ENCODE peak calls at places on chromosomes 13 and 19, in five cellular contexts. O is right cardiac atrium; E is uterus; N is CD8-positive, alpha-beta T cell; P is upper lobe of right lung. K is an unnamed sample.
A peak's percentile ranks its signal among the peaks of the same experiment; 100 is the strongest.

GRCh38 chr19:21221653-21222052 is 79.8 kb downstream of the ZNF431 start:
- DNase-seq in O (no peak), E (no peak), N (no peak), P (no peak), K (no peak)

GRCh38 chr19:51654783-51655182 is 8.2 kb upstream of the SIGLEC14 start:
- DNase-seq in O (no peak), E (no peak), N (no peak), P (no peak), K (no peak)

GRCh38 chr13:50026788-50027473 is 11.7 kb downstream of the KCNRG start:
- DNase-seq in O (no peak), E (no peak), N (no peak), P (no peak), K (no peak)

GRCh38 chr13:41505209-41505835 is 48.0 kb downstream of the RGCC start:
- DNase-seq in O (no peak), E (no peak), N (no peak), P (no peak), K (no peak)

GRCh38 chr13:74258951-74259350 is 124.7 kb upstream of the KLF12 start:
- DNase-seq in O (no peak), E (no peak), N (no peak), P (no peak), K (no peak)

GRCh38 chr19:18279516-18280246 is 1.7 kb downstream of the JUND start:
- DNase-seq in O (peak; percentile 96), E (peak; percentile 94), N (peak; percentile 94), P (peak; percentile 95), K (peak; percentile 85)

GRCh38 chr19:5357584-5357983 is 17.0 kb upstream of the PTPRS start:
- DNase-seq in O (no peak), E (no peak), N (no peak), P (no peak), K (no peak)

GRCh38 chr19:16470911-16471811 is 609 bp downstream of the EPS15L1 start:
- DNase-seq in O (no peak), E (no peak), N (peak; percentile 51), P (no peak), K (no peak)

GRCh38 chr19:11453468-11454341 is 18.3 kb downstream of the PRKCSH start:
- DNase-seq in O (no peak), E (no peak), N (no peak), P (no peak), K (no peak)

GRCh38 chr19:18520848-18521691 is 800 bp downstream of the ELL start:
- DNase-seq in O (peak; percentile 82), E (peak; percentile 45), N (no peak), P (peak; percentile 77), K (no peak)

GRCh38 chr19:49638360-49638759 is 1.6 kb downstream of the RRAS start:
- DNase-seq in O (peak; percentile 54), E (no peak), N (no peak), P (no peak), K (no peak)

GRCh38 chr13:108527849-108528248 is 101.6 kb upstream of the MYO16 start:
- DNase-seq in O (no peak), E (no peak), N (no peak), P (no peak), K (no peak)

GRCh38 chr19:30253581-30253996 is 118.6 kb upstream of the ZNF536 start:
- DNase-seq in O (no peak), E (no peak), N (no peak), P (no peak), K (no peak)

GRCh38 chr19:47094557-47095517 is 18.7 kb downstream of the ZC3H4 start:
- DNase-seq in O (no peak), E (no peak), N (peak; percentile 56), P (peak; percentile 90), K (no peak)

GRCh38 chr13:100454876-100455275 is 133.7 kb downstream of the GGACT start:
- DNase-seq in O (no peak), E (no peak), N (no peak), P (no peak), K (no peak)

DNA sequence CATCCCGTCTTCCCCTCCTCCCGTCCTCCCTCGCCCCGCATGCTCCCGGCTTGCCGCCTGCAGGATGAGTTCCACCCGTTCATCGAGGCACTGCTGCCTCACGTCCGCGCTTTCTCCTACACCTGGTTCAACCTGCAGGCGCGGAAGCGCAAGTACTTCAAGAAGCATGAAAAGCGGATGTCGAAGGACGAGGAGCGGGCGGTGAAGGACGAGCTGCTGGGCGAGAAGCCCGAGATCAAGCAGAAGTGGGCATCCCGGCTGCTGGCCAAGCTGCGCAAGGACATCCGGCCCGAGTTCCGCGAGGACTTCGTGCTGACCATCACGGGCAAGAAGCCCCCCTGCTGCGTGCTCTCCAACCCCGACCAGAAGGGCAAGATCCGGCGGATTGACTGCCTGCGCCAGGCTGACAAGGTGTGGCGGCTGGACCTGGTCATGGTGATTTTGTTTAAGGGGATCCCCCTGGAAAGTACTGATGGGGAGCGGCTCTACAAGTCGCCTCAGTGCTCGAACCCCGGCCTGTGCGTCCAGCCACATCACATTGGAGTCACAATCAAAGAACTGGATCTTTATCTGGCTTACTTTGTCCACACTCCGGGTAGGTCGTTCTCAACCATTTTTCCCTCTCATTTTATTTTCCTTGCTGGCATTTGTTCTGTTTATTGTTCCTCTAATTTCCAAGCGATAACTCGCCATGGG is 29.8 kb downstream of the NFIX start:
- DNase-seq in O (peak; percentile 71), E (no peak), N (no peak), P (peak; percentile 85), K (no peak)
- H3K4me3 ChIP-seq in O (peak overlapping the region; percentile 27), E (peak overlapping the region; percentile 40), N (peak overlapping the region; percentile 17), P (peak overlapping the region; percentile 53), K (no peak overlapping the region)

GRCh38 chr19:55440411-55441105 is 2.5 kb downstream of the SHISA7 start:
- DNase-seq in O (peak; percentile 62), E (no peak), N (no peak), P (no peak), K (no peak)

GRCh38 chr19:55441692-55442321 is 1.3 kb downstream of the SHISA7 start:
- DNase-seq in O (peak; percentile 53), E (no peak), N (no peak), P (no peak), K (no peak)

GRCh38 chr19:55442372-55443044 is 592 bp downstream of the SHISA7 start:
- DNase-seq in O (no peak), E (no peak), N (no peak), P (no peak), K (no peak)

GRCh38 chr19:55443045-55443823 is at the start of gene SHISA7:
- DNase-seq in O (no peak), E (no peak), N (no peak), P (no peak), K (no peak)

DNA sequence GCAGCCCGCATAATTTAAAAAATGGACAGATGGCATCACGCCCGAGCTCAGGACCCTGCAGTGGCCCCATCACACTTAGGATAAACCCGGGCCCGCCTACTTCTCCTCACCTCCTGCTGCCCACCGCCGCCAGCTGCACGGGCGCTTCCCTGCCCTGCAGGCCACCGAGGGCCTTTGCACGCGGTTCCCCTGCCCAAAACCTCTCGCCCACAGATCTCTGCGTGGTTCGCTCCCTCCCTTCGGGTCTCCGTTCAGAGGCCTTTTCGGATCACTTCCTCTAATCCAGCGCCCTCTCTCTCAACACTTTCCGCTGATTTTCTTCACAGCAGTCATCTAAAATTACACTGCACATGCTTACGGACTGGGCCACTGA is 1.8 kb downstream of the SHISA7 start:
- DNase-seq in O (no peak), E (no peak), N (no peak), P (no peak), K (no peak)
- H3K27me3 ChIP-seq in O (no peaks in the 10 kb centered on the region), E (peaks cover 54% of the 10 kb centered on the region), N (peaks cover 42% of the 10 kb centered on the region), P (peaks cover 56% of the 10 kb centered on the region), K (peaks cover 61% of the 10 kb centered on the region)

GRCh38 chr13:27352698-27353097 is 71.7 kb upstream of the GTF3A start:
- DNase-seq in O (no peak), E (no peak), N (no peak), P (no peak), K (no peak)

GRCh38 chr13:27354379-27354778 is 70.0 kb upstream of the GTF3A start:
- DNase-seq in O (no peak), E (no peak), N (no peak), P (no peak), K (no peak)

GRCh38 chr13:27353166-27353583 is 71.2 kb upstream of the GTF3A start:
- DNase-seq in O (no peak), E (no peak), N (no peak), P (no peak), K (no peak)

GRCh38 chr13:27355894-27356293 is 68.5 kb upstream of the GTF3A start:
- DNase-seq in O (no peak), E (no peak), N (no peak), P (no peak), K (no peak)

DNA sequence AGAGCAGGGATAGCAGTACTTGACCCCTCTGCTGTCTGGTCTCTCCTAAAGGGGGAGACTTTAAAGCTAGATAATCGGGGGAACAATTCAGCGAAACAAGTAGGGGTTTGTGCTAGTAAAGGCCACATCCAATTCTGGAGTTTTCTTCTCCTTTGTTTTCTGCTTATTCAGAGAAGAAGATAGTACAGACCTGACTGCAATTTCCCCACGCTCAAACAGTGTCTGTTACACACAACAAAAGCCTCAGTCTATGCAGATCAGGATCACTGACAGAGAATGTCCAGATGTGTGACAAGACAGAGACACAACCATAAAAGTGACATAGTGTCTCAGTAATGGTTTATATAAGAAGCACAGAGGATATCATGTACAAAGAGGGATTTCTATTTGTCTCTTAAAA is 70.8 kb upstream of the GTF3A start:
- DNase-seq in O (no peak), E (no peak), N (no peak), P (no peak), K (no peak)
- H3K4me3 ChIP-seq in O (no peak overlapping the region), E (no peak overlapping the region), N (no peak overlapping the region), P (no peak overlapping the region), K (no peak overlapping the region)

DNA sequence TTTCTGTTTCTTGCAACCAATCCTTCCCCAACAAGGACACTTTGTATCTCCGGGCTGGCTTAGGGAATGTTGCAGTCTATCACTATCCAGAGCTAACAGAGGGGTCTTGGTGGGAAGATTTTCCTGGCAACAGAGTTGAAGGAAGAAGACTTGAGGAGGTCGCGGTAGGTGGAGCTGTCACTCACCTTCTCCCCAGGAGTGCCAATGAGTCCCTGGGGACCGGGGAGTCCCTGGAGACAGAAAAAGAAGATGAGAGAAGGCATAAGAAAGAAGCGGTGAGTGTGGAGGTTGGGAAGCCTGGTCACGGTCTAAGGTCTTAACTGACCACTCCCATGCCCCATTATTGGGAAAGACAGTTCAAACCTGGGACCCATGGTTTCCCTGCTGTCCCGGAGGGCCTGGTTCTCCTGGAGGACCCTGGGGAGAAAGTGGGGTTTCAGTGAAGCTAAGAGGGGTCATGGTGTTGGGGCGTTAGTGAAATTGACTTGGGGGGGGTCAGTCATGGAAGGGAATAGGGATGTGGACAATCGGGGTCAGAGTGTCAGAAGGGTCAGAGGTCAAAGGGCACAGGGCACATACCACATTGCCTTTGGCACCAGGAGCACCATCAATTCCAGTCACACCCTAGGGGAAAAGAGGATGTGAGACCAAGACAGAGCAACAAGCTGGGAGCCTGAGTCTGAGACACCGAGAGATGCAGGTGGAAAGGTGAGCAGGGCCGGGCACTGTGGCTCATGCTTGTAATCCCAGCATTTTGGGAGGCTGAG is 18.7 kb downstream of the COL5A3 start:
- DNase-seq in O (peak; percentile 18), E (no peak), N (no peak), P (no peak), K (no peak)
- H3K27me3 ChIP-seq in O (no peaks in the 10 kb centered on the region), E (no peaks in the 10 kb centered on the region), N (no peaks in the 10 kb centered on the region), P (no peaks in the 10 kb centered on the region), K (no peaks in the 10 kb centered on the region)